ENCODE peak calls at places on chromosomes 1 and 21, in eight cellular contexts. V, A, O, U, N, L, T and H are unnamed samples. For H3K4me1 and H3K27me3, the result is how much of the 10 kb centered on the place peaks cover.

GRCh38 chr1:15526021-15526489 is 593 bp upstream of the DNAJC16 start:
- DNase-seq in O (no peak), L (no peak), V (peak), N (peak), U (peak), T (no peak), A (no peak), H (no peak)

GRCh38 chr1:4836574-4836973 is 182.2 kb downstream of the AJAP1 start:
- DNase-seq in T (no peak), U (no peak), N (no peak), O (no peak), V (no peak), A (no peak), L (no peak), H (no peak)

GRCh38 chr1:174200746-174201145 is 41.4 kb downstream of the RABGAP1L start:
- DNase-seq in O (no peak), L (no peak), N (no peak), A (no peak), T (no peak), U (no peak), V (no peak), H (peak)

GRCh38 chr1:201226859-201227488 is 36.4 kb downstream of the IGFN1 start:
- DNase-seq in O (no peak), U (no peak), T (no peak), A (no peak), V (peak), L (no peak), N (peak), H (no peak)

GRCh38 chr1:87201768-87202167 is 126.9 kb upstream of the LMO4 start:
- DNase-seq in U (no peak), A (no peak), N (no peak), O (no peak), T (no peak), V (no peak), L (no peak), H (no peak)

GRCh38 chr1:225896937-225897549 is 8.1 kb upstream of the LEFTY1 start:
- DNase-seq in N (no peak), U (peak), V (no peak), L (no peak), T (peak), A (no peak), O (peak), H (peak)

GRCh38 chr1:39609618-39610331 is 29.7 kb downstream of the HEYL start:
- DNase-seq in O (peak), U (no peak), L (peak), A (peak), T (peak), V (no peak), N (peak), H (peak)

GRCh38 chr1:221478050-221478949 is 263.6 kb downstream of the DUSP10 start:
- DNase-seq in U (peak), A (peak), T (peak), V (no peak), L (peak), N (no peak), O (peak), H (peak)

GRCh38 chr1:205365945-205366463 is 9.3 kb upstream of the KLHDC8A start:
- DNase-seq in L (no peak), A (peak), U (peak), O (no peak), V (no peak), T (no peak), N (no peak), H (no peak)

GRCh38 chr1:6591222-6591621 is 11.4 kb downstream of the ZBTB48 start:
- DNase-seq in N (peak), U (no peak), T (no peak), V (peak), L (no peak), A (no peak), O (no peak), H (no peak)

GRCh38 chr1:6590046-6590445 is 10.3 kb downstream of the ZBTB48 start:
- DNase-seq in V (no peak), L (no peak), T (no peak), A (no peak), U (no peak), O (no peak), N (no peak), H (no peak)

GRCh38 chr1:6588128-6588892 is 8.5 kb downstream of the ZBTB48 start:
- DNase-seq in A (no peak), N (no peak), O (no peak), L (no peak), T (no peak), U (no peak), V (no peak), H (no peak)

GRCh38 chr1:6587261-6588005 is 7.6 kb downstream of the ZBTB48 start:
- DNase-seq in N (peak), U (peak), T (no peak), A (peak), O (no peak), V (peak), L (no peak), H (no peak)

GRCh38 chr1:6588893-6589481 is 9.2 kb downstream of the ZBTB48 start:
- DNase-seq in V (no peak), N (no peak), L (no peak), U (no peak), O (no peak), A (no peak), T (no peak), H (no peak)
- H3K4me1 ChIP-seq in V (under half), N (under half), L (under half), U (under half), O (under half), A (under half), T (under half), H (under half)

GRCh38 chr21:41764558-41765392 is 2.1 kb downstream of the RIPK4 start:
- DNase-seq in U (peak), L (no peak), T (no peak), N (peak), A (no peak), V (no peak), O (no peak), H (no peak)
- H3K27me3 ChIP-seq in U (under half), L (half or more), T (under half), N (under half), A (under half), V (under half), O (under half), H (under half)

GRCh38 chr21:18987515-18988026 is 584.0 kb upstream of the TMPRSS15 start:
- DNase-seq in A (no peak), N (no peak), O (no peak), U (no peak), L (no peak), T (no peak), V (no peak), H (no peak)
- H3K4me1 ChIP-seq in A (under half), N (under half), O (under half), U (under half), L (under half), T (under half), V (under half), H (under half)

DNA sequence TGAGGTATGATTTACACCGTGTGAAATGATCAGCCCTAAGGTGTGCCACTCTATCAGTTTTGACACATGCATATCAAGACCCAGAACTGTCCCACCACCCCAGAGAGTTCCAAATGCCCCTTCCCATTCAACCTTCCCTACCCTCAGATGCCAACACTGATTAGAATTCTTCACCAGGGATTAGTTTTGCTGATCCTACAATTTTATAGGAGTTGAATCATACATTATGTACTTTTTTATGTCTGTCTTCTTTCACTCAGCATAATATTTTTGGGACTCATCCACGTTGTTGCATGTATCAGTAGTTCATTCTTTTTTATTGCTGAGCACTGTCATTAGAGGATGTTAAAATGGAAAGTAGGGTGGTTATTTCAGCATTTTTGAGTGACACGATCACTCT is 178.3 kb downstream of the ZSCAN20 start:
- DNase-seq in T (no peak), U (no peak), N (no peak), L (no peak), A (no peak), O (no peak), V (no peak), H (no peak)
- H3K27me3 ChIP-seq in T (under half), U (under half), N (under half), L (under half), A (under half), O (under half), V (under half), H (under half)

GRCh38 chr1:244303610-244303969 is 148.1 kb downstream of the ADSS2 start:
- DNase-seq in U (no peak), A (no peak), L (no peak), T (no peak), O (no peak), N (no peak), V (no peak), H (no peak)

GRCh38 chr1:244301595-244302130 is 150.0 kb downstream of the ADSS2 start:
- DNase-seq in A (no peak), L (no peak), N (no peak), U (no peak), O (no peak), T (no peak), V (no peak), H (no peak)

GRCh38 chr1:244305776-244306341 is 145.8 kb downstream of the ADSS2 start:
- DNase-seq in A (no peak), T (no peak), O (no peak), U (no peak), V (no peak), N (no peak), L (no peak), H (no peak)

GRCh38 chr1:244304156-244304555 is 147.6 kb downstream of the ADSS2 start:
- DNase-seq in O (no peak), L (no peak), V (no peak), U (no peak), T (no peak), A (no peak), N (no peak), H (no peak)

GRCh38 chr1:244302889-244303609 is 148.7 kb downstream of the ADSS2 start:
- DNase-seq in V (no peak), L (no peak), U (no peak), O (no peak), T (no peak), N (no peak), A (peak), H (no peak)
- H3K4me1 ChIP-seq in V (under half), L (under half), U (under half), O (under half), T (under half), N (under half), A (under half), H (under half)